ENCODE peak calls at places on chromosomes 12 and 14, in four cellular contexts. H is sigmoid colon, B is right lobe of liver, F is K562. Z is an unnamed sample.

GRCh38 chr12:109291531-109292341 is 17.3 kb downstream of the FOXN4 start:
- DNase-seq in H (peak), B (no peak), F (no peak), Z (peak)

GRCh38 chr14:80638620-80639215 is 302.8 kb downstream of the CEP128 start:
- DNase-seq in H (no peak), B (no peak), F (no peak), Z (no peak)

GRCh38 chr14:73663548-73664212 is 18.9 kb downstream of the DNAL1 start:
- DNase-seq in H (no peak), B (no peak), F (no peak), Z (no peak)

GRCh38 chr12:122063691-122064033 is 14.9 kb upstream of the MLXIP start:
- DNase-seq in H (peak), B (no peak), F (no peak), Z (no peak)

GRCh38 chr14:65791551-65791981 is 379.0 kb downstream of the FUT8 start:
- DNase-seq in H (no peak), B (no peak), F (no peak), Z (peak)

GRCh38 chr12:65454115-65454823 is 175.8 kb downstream of the MSRB3 start:
- DNase-seq in H (no peak), B (no peak), F (no peak), Z (no peak)

GRCh38 chr14:42994001-42994736 is 1387.5 kb downstream of the LRFN5 start:
- DNase-seq in H (no peak), B (no peak), F (no peak), Z (no peak)

GRCh38 chr14:96117101-96117897 is 78.1 kb downstream of the C14orf132 start:
- DNase-seq in H (no peak), B (no peak), F (no peak), Z (no peak)

GRCh38 chr14:61559641-61560201 is 135.6 kb upstream of the HIF1A start:
- DNase-seq in H (no peak), B (peak), F (peak), Z (no peak)

GRCh38 chr12:112018571-112019237 is 5.5 kb downstream of the ERP29 start:
- DNase-seq in H (no peak), B (no peak), F (no peak), Z (no peak)

GRCh38 chr12:96094201-96094600 is 58.8 kb upstream of the LTA4H start:
- DNase-seq in H (no peak), B (no peak), F (no peak), Z (no peak)

GRCh38 chr12:122080149-122081107 is 1.9 kb downstream of the MLXIP start:
- DNase-seq in H (peak), B (peak), F (peak), Z (peak)

GRCh38 chr12:2959508-2960431 is 573 bp downstream of the TEAD4 start:
- DNase-seq in H (peak), B (no peak), F (peak), Z (peak)
- TF ChIP-seq POLR2A in H (no peak), B (peak), F (peak), Z (no peak)

DNA sequence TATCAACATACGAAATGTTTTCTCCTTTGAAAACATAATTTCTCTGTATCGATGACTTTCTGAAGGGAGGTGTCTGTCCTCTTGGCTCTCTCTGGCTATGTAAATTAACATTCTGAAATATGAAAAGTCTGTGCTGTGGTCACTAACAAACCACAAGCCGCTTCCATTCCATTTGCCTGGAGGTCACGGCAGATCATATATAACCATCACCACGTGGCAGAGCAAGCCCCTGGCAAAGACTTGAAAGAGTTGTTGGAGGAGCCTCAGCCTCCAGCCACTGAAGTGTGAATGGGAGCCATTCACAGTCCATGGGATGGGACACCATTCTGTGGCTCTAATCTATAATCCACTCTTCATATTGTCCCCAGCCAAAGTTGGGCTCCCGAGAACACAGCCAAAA is 39.6 kb downstream of the CDKL1 start:
- DNase-seq in H (no peak), B (peak), F (no peak), Z (no peak)
- TF ChIP-seq POLR2A in H (no peak), B (no peak), F (no peak), Z (no peak)

GRCh38 chr12:53378705-53379388 is 1.1 kb upstream of the SP1 start:
- DNase-seq in H (no peak), B (no peak), F (peak), Z (no peak)
- TF ChIP-seq POLR2A in H (no peak), B (no peak), F (no peak), Z (no peak)

GRCh38 chr14:74906923-74907620 is 16.0 kb downstream of the RPS6KL1 start:
- DNase-seq in H (no peak), B (no peak), F (no peak), Z (peak)

GRCh38 chr14:74905595-74906142 is 17.4 kb downstream of the RPS6KL1 start:
- DNase-seq in H (peak), B (peak), F (peak), Z (peak)

GRCh38 chr14:74902941-74903705 is 19.9 kb downstream of the RPS6KL1 start:
- DNase-seq in H (no peak), B (no peak), F (no peak), Z (no peak)

GRCh38 chr14:74907744-74908143 is 15.3 kb downstream of the RPS6KL1 start:
- DNase-seq in H (no peak), B (no peak), F (no peak), Z (no peak)

GRCh38 chr14:74904623-74905503 is 18.2 kb downstream of the RPS6KL1 start:
- DNase-seq in H (no peak), B (no peak), F (no peak), Z (peak)
- TF ChIP-seq POLR2A in H (no peak), B (no peak), F (no peak), Z (no peak)

GRCh38 chr12:6336859-6337744 is 4.8 kb downstream of the TNFRSF1A start:
- DNase-seq in H (no peak), B (peak), F (peak), Z (no peak)

GRCh38 chr12:6335451-6336078 is 6.3 kb downstream of the TNFRSF1A start:
- DNase-seq in H (peak), B (peak), F (peak), Z (peak)

GRCh38 chr12:6337958-6338406 is 3.9 kb downstream of the TNFRSF1A start:
- DNase-seq in H (no peak), B (no peak), F (no peak), Z (no peak)

GRCh38 chr12:6334940-6335450 is 6.9 kb downstream of the TNFRSF1A start:
- DNase-seq in H (no peak), B (peak), F (no peak), Z (no peak)

DNA sequence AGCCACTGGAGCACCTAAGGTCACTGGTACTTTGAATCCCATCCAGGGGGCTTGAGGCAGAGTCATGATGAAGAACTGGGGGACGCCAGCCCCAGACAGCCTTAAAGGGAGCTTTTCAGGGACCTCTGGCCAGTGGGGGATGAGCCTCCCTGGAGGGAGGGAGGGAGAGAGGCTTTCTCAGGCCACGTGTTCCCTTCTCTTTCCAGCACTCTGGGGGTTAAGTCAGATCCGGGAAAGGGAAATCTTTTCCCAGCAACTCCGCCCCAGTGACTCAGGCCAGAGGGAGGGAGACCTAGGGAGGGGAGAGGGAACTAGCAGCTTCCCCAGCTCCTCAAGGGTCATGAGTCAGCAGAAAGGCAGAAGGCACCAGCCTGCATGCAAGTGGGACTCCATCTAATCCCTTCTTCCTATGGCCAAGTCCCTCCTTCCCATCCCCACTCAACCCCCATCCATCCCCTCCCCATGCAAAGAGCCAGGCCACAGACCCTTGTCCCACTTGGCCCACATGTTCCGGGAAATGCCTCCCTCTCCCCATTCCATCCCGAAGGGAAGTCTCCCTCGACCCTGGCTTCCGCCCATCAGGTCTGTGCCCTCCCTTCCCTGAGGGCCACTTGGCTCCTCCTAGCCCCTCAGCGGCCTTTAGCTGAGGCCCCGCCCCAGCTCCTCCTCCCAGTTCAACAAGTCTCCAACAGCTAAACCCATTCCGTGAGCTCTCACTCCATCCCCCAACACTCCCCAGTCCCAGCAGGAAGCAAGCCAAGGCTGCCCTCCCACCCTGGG is 5.6 kb downstream of the TNFRSF1A start:
- DNase-seq in H (peak), B (peak), F (peak), Z (peak)
- TF ChIP-seq POLR2A in H (peak), B (peak), F (peak), Z (peak)

DNA sequence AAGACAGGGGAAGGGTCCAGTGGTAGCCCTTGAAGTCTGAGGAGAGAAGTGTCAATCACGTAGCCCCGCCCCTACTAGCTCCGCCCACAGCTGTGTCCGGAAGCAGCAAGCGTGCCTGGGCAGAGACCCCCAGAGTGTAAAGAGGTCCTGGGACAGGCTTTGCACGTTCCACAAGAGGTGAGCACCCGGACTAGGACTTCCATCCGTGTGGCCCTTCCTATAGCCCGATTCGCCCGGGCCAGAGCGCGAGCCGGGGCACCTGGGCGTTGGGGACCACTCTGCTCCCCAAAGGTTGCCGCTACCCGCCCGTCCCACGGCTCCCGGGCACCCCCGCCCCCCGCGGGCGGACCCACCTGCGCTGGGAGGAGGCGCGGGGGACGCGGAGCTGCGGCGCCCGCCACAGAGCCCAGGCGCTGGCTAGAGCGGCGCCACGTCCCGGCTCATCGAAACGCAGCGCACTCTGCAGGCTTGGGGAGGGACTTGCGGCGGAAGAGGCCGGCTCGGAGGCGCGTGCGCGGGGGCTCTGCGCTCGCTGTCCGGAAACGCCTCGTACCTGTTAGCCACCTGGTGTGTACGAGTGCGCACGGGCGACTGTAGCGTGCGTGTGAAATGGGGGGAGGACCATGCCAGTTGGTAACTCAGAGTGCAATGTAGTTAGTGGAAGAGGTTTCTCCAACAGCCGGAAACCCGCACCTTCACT is at the start of gene RABGGTA:
- DNase-seq in H (peak), B (peak), F (peak), Z (peak)
- TF ChIP-seq POLR2A in H (peak), B (peak), F (peak), Z (peak)

GRCh38 chr12:113347-113746 is 46.8 kb downstream of the IQSEC3 start:
- DNase-seq in H (peak), B (no peak), F (no peak), Z (no peak)
- TF ChIP-seq POLR2A in H (no peak), B (no peak), F (no peak), Z (no peak)

Z was measured in erythroblast.